ENCODE peak calls at places on chromosome 22, in four cellular contexts. One of them, this sample, is unnamed.

GRCh38 chr22:50298937-50299656 is 8.3 kb downstream of the PLXNB2 start:
- DNase-seq in left ventricle myocardium inferior: peak
- DNase-seq in AG04450: no peak
- DNase-seq in cardiac fibroblast: no peak
- DNase-seq in this sample: no peak

GRCh38 chr22:19375435-19375834 is 56.1 kb downstream of the HIRA start:
- DNase-seq in left ventricle myocardium inferior: no peak
- DNase-seq in AG04450: no peak
- DNase-seq in cardiac fibroblast: no peak
- DNase-seq in this sample: no peak

GRCh38 chr22:26835929-26836528 is 178.6 kb downstream of the MIAT start:
- DNase-seq in left ventricle myocardium inferior: no peak
- DNase-seq in AG04450: no peak
- DNase-seq in cardiac fibroblast: peak
- DNase-seq in this sample: peak

GRCh38 chr22:30393885-30394284 is 2.9 kb upstream of the SEC14L2 start:
- DNase-seq in left ventricle myocardium inferior: no peak
- DNase-seq in AG04450: no peak
- DNase-seq in cardiac fibroblast: no peak
- DNase-seq in this sample: no peak

GRCh38 chr22:50516068-50516467 is 8.0 kb downstream of the NCAPH2 start:
- DNase-seq in left ventricle myocardium inferior: no peak
- DNase-seq in AG04450: no peak
- DNase-seq in cardiac fibroblast: no peak
- DNase-seq in this sample: no peak

GRCh38 chr22:48045369-48045768 is 1282.9 kb downstream of the TBC1D22A start:
- DNase-seq in left ventricle myocardium inferior: no peak
- DNase-seq in AG04450: no peak
- DNase-seq in cardiac fibroblast: no peak
- DNase-seq in this sample: no peak

GRCh38 chr22:31093090-31093850 is 12.2 kb downstream of the SMTN start:
- DNase-seq in left ventricle myocardium inferior: peak
- DNase-seq in AG04450: no peak
- DNase-seq in cardiac fibroblast: no peak
- DNase-seq in this sample: no peak

GRCh38 chr22:17949926-17950473 is 74.4 kb downstream of the MICAL3 start:
- DNase-seq in left ventricle myocardium inferior: no peak
- DNase-seq in AG04450: no peak
- DNase-seq in cardiac fibroblast: no peak
- DNase-seq in this sample: no peak

GRCh38 chr22:28798810-28799124 is 1.6 kb downstream of the XBP1 start:
- DNase-seq in left ventricle myocardium inferior: no peak
- DNase-seq in AG04450: no peak
- DNase-seq in cardiac fibroblast: no peak
- DNase-seq in this sample: no peak

GRCh38 chr22:42270512-42271190 is at the start of gene TCF20:
- DNase-seq in left ventricle myocardium inferior: peak
- DNase-seq in AG04450: no peak
- DNase-seq in cardiac fibroblast: peak
- DNase-seq in this sample: peak

GRCh38 chr22:49925525-49926128 is 7.2 kb downstream of the CRELD2 start:
- DNase-seq in left ventricle myocardium inferior: no peak
- DNase-seq in AG04450: no peak
- DNase-seq in cardiac fibroblast: no peak
- DNase-seq in this sample: no peak

GRCh38 chr22:44623771-44624510 is 78.1 kb upstream of the PRR5 start:
- DNase-seq in left ventricle myocardium inferior: no peak
- DNase-seq in AG04450: no peak
- DNase-seq in cardiac fibroblast: peak
- DNase-seq in this sample: no peak
- TF ChIP-seq CTCF in left ventricle myocardium inferior: peak
- TF ChIP-seq CTCF in AG04450: peak
- TF ChIP-seq CTCF in cardiac fibroblast: peak
- TF ChIP-seq CTCF in this sample: peak

GRCh38 chr22:39528681-39529486 is 3.7 kb downstream of the RPS19BP1 start:
- DNase-seq in left ventricle myocardium inferior: peak
- DNase-seq in AG04450: peak
- DNase-seq in cardiac fibroblast: peak
- DNase-seq in this sample: peak
- H3K4me3 ChIP-seq in left ventricle myocardium inferior: peak
- H3K4me3 ChIP-seq in AG04450: peak
- H3K4me3 ChIP-seq in cardiac fibroblast: no peak
- H3K4me3 ChIP-seq in this sample: no peak

GRCh38 chr22:37317698-37318210 is 35.4 kb downstream of the CYTH4 start:
- DNase-seq in left ventricle myocardium inferior: no peak
- DNase-seq in AG04450: no peak
- DNase-seq in cardiac fibroblast: no peak
- DNase-seq in this sample: no peak

GRCh38 chr22:37316405-37316804 is 34.1 kb downstream of the CYTH4 start:
- DNase-seq in left ventricle myocardium inferior: no peak
- DNase-seq in AG04450: no peak
- DNase-seq in cardiac fibroblast: no peak
- DNase-seq in this sample: no peak

GRCh38 chr22:37314315-37315046 is 32.2 kb downstream of the CYTH4 start:
- DNase-seq in left ventricle myocardium inferior: no peak
- DNase-seq in AG04450: no peak
- DNase-seq in cardiac fibroblast: peak
- DNase-seq in this sample: no peak

GRCh38 chr22:37318255-37319109 is 36.2 kb downstream of the CYTH4 start:
- DNase-seq in left ventricle myocardium inferior: no peak
- DNase-seq in AG04450: no peak
- DNase-seq in cardiac fibroblast: no peak
- DNase-seq in this sample: no peak

DNA sequence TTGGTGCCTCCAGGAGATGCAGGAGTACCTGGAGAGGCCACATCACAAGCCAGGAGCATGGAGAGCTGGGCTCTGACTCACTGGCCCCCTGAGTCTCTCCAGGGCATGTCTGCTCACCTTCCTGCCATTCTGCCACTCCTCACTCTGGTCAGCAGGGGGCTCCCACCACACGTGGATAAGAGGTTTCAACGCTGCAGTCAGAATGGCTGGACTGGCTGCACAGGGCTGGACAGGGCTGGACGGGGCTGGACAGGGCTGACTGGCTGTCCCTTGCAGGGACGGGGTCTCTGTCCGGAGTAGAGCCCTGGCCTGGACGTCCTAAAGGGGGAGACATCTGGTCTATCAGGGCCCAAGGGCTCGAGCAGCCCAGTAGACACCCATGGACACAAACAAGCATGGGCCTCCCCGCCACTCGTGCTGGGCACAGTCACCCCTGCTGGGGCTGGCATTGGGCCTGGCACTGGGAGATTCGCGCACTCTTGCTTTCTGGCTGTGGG is 34.6 kb downstream of the CYTH4 start:
- DNase-seq in left ventricle myocardium inferior: peak
- DNase-seq in AG04450: peak
- DNase-seq in cardiac fibroblast: peak
- DNase-seq in this sample: peak
- TF ChIP-seq CTCF in left ventricle myocardium inferior: peak
- TF ChIP-seq CTCF in AG04450: peak
- TF ChIP-seq CTCF in cardiac fibroblast: peak
- TF ChIP-seq CTCF in this sample: peak

GRCh38 chr22:23219787-23220484 is 39.6 kb downstream of the BCR start:
- DNase-seq in left ventricle myocardium inferior: no peak
- DNase-seq in AG04450: no peak
- DNase-seq in cardiac fibroblast: peak
- DNase-seq in this sample: peak
- H3K4me3 ChIP-seq in left ventricle myocardium inferior: no peak
- H3K4me3 ChIP-seq in AG04450: no peak
- H3K4me3 ChIP-seq in cardiac fibroblast: no peak
- H3K4me3 ChIP-seq in this sample: no peak

DNA sequence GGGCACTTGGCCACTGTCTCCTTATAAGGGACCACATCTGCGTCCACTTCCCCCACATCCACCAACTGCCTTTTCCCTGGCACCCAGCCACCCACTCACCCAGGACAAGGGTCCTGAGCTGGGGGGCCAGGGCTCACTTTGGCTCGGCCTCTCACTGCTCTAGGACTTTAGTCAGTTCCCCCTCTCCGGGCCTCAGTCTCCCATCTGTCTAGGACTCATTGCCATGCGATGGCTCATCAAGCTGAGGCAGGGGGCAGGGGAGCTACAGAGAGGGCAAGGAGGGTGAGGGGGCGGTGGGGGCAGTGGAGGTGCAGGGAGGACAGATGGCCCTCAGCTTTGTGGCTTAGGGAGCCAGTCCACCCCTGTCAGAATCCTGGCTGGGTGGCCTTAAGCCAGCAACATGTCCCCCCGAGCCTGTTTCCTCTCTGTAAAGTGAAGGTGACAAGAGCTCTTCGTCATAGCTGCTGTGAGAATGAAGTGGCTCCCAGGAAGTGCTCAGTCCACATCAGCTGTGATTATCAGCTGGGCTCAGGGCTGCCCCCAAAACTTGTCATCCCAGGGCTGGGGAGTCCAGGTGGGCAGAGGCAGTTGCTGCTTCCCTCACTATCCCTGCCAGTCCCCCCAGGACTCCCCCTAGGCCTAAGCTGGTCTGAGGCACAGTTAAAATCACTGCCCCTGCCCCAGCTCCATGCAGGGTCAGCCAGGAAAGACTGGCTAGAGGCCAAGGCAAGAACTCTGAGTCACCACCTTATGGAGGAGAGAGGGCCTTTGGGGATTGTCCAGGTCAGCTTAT is 14.9 kb downstream of the RAC2 start:
- DNase-seq in left ventricle myocardium inferior: no peak
- DNase-seq in AG04450: peak
- DNase-seq in cardiac fibroblast: peak
- DNase-seq in this sample: peak
- TF ChIP-seq CTCF in left ventricle myocardium inferior: no peak
- TF ChIP-seq CTCF in AG04450: no peak
- TF ChIP-seq CTCF in cardiac fibroblast: no peak
- TF ChIP-seq CTCF in this sample: no peak

This sample was measured in astrocyte of the spinal cord.